ENCODE peak calls at places on chromosomes 11 and 22, in seven cellular contexts. U is kidney tubule cell; H is effector memory CD4-positive, alpha-beta T cell; N is NCI-H510A; M is foreskin fibroblast; Z is RPMI7951; D is anterior cingulate cortex. R is an unnamed sample.

GRCh38 chr11:14261094-14261493 is 97.9 kb downstream of the RRAS2 start:
- DNase-seq in U (no peak), H (no peak), N (no peak), M (peak), Z (no peak), D (no peak), R (no peak)

GRCh38 chr11:1916986-1917522 is 2.4 kb upstream of the TNNT3 start:
- DNase-seq in U (no peak), H (no peak), N (no peak), M (no peak), Z (no peak), D (no peak), R (no peak)

GRCh38 chr22:23222033-23222840 is 41.9 kb downstream of the BCR start:
- DNase-seq in U (no peak), H (no peak), N (no peak), M (no peak), Z (no peak), D (no peak), R (no peak)

GRCh38 chr11:32511926-32512325 is 71.7 kb upstream of the EIF3M start:
- DNase-seq in U (peak), H (no peak), N (no peak), M (no peak), Z (no peak), D (no peak), R (no peak)

GRCh38 chr11:110095554-110095953 is 2.4 kb downstream of the ZC3H12C start:
- DNase-seq in U (peak), H (no peak), N (no peak), M (no peak), Z (no peak), D (no peak), R (no peak)

GRCh38 chr11:68950776-68951175 is 30.0 kb downstream of the MRGPRD start:
- DNase-seq in U (no peak), H (no peak), N (no peak), M (no peak), Z (no peak), D (no peak), R (no peak)

GRCh38 chr11:110971110-110971509 is 258.9 kb upstream of the ARHGAP20 start:
- DNase-seq in U (peak), H (no peak), N (no peak), M (peak), Z (peak), D (no peak), R (no peak)

GRCh38 chr11:83408946-83409345 is 122.8 kb upstream of the CCDC90B start:
- DNase-seq in U (no peak), H (no peak), N (no peak), M (no peak), Z (no peak), D (no peak), R (no peak)

GRCh38 chr11:91625495-91625894 is 599.1 kb upstream of the FAT3 start:
- DNase-seq in U (peak), H (no peak), N (no peak), M (no peak), Z (no peak), D (no peak), R (no peak)

GRCh38 chr11:75813622-75814039 is 1.4 kb upstream of the UVRAG start:
- DNase-seq in U (peak), H (no peak), N (no peak), M (peak), Z (peak), D (no peak), R (no peak)

GRCh38 chr11:67120881-67121710 is 2.0 kb downstream of the KDM2A start:
- DNase-seq in U (peak), H (no peak), N (no peak), M (peak), Z (peak), D (no peak), R (peak)

GRCh38 chr11:32259641-32260081 is 168.8 kb downstream of the RCN1 start:
- DNase-seq in U (peak), H (no peak), N (no peak), M (no peak), Z (peak), D (no peak), R (peak)

GRCh38 chr11:28674432-28675076 is 566.4 kb downstream of the METTL15 start:
- DNase-seq in U (peak), H (no peak), N (no peak), M (peak), Z (peak), D (no peak), R (no peak)

GRCh38 chr22:46538816-46539163 is 1.4 kb upstream of the CELSR1 start:
- DNase-seq in U (peak), H (no peak), N (no peak), M (peak), Z (peak), D (no peak), R (no peak)

GRCh38 chr22:31635638-31636306 is 26.2 kb downstream of the PISD start:
- DNase-seq in U (no peak), H (no peak), N (no peak), M (no peak), Z (no peak), D (no peak), R (no peak)

GRCh38 chr11:67316882-67317364 is 13.6 kb downstream of the SSH3 start:
- DNase-seq in U (no peak), H (no peak), N (peak), M (no peak), Z (peak), D (no peak), R (peak)

GRCh38 chr11:97345031-97345430 is 955.2 kb downstream of the JRKL start:
- DNase-seq in U (no peak), H (no peak), N (no peak), M (no peak), Z (no peak), D (no peak), R (no peak)

GRCh38 chr11:34977039-34977906 is 60.9 kb downstream of the PDHX start:
- DNase-seq in U (peak), H (no peak), N (no peak), M (peak), Z (peak), D (no peak), R (peak)

GRCh38 chr11:267491-267994 is 10.7 kb upstream of the NLRP6 start:
- DNase-seq in U (no peak), H (peak), N (no peak), M (no peak), Z (peak), D (no peak), R (no peak)

GRCh38 chr11:11956006-11956405 is 52.4 kb downstream of the DKK3 start:
- DNase-seq in U (no peak), H (no peak), N (no peak), M (no peak), Z (peak), D (no peak), R (no peak)

GRCh38 chr11:42951266-42951665 is 360.5 kb upstream of the API5 start:
- DNase-seq in U (peak), H (no peak), N (no peak), M (no peak), Z (no peak), D (no peak), R (no peak)

GRCh38 chr11:116792869-116793475 is 1.3 kb upstream of the APOA5 start:
- DNase-seq in U (peak), H (no peak), N (no peak), M (peak), Z (peak), D (no peak), R (no peak)

GRCh38 chr11:70834984-70835560 is 417.3 kb downstream of the SHANK2 start:
- DNase-seq in U (no peak), H (no peak), N (peak), M (no peak), Z (no peak), D (no peak), R (no peak)

R was measured in HS-5.